ENCODE peak calls at places on chromosomes 11 and 22, in four cellular contexts. One of them, this sample, is unnamed.

GRCh38 chr11:40405614-40406013 is 1053.8 kb downstream of the LRRC4C start:
- DNase-seq in HCEC 1CT: no peak
- DNase-seq in amniotic stem cell: no peak
- DNase-seq in NCI-H226: no peak
- DNase-seq in this sample: no peak

GRCh38 chr11:113411536-113411935 is 24.0 kb downstream of the ANKK1 start:
- DNase-seq in NCI-H226: no peak
- DNase-seq in amniotic stem cell: no peak
- DNase-seq in HCEC 1CT: no peak
- DNase-seq in this sample: no peak

GRCh38 chr11:18171377-18172000 is 1.1 kb upstream of the MRGPRX4 start:
- DNase-seq in NCI-H226: peak
- DNase-seq in amniotic stem cell: no peak
- DNase-seq in HCEC 1CT: peak
- DNase-seq in this sample: no peak

GRCh38 chr11:84800755-84801346 is 826.3 kb downstream of the DLG2 start:
- DNase-seq in NCI-H226: no peak
- DNase-seq in amniotic stem cell: peak
- DNase-seq in HCEC 1CT: peak
- DNase-seq in this sample: no peak

GRCh38 chr11:32312206-32312817 is 123.0 kb downstream of the WT1 start:
- DNase-seq in HCEC 1CT: peak
- DNase-seq in amniotic stem cell: no peak
- DNase-seq in NCI-H226: peak
- DNase-seq in this sample: no peak

GRCh38 chr22:25092119-25092518 is 107.5 kb upstream of the CRYBB3 start:
- DNase-seq in HCEC 1CT: no peak
- DNase-seq in amniotic stem cell: no peak
- DNase-seq in NCI-H226: no peak
- DNase-seq in this sample: no peak

GRCh38 chr11:128620306-128621175 is 33.2 kb upstream of the ETS1 start:
- DNase-seq in HCEC 1CT: no peak
- DNase-seq in amniotic stem cell: no peak
- DNase-seq in NCI-H226: no peak
- DNase-seq in this sample: no peak

GRCh38 chr11:76550781-76551180 is 106.0 kb downstream of the EMSY start:
- DNase-seq in HCEC 1CT: no peak
- DNase-seq in amniotic stem cell: no peak
- DNase-seq in NCI-H226: no peak
- DNase-seq in this sample: no peak

GRCh38 chr11:69427337-69427736 is 54.1 kb upstream of the LINC01488 start:
- DNase-seq in NCI-H226: no peak
- DNase-seq in HCEC 1CT: no peak
- DNase-seq in amniotic stem cell: no peak
- DNase-seq in this sample: no peak

GRCh38 chr11:16986434-16987204 is 27.6 kb downstream of the PLEKHA7 start:
- DNase-seq in NCI-H226: peak
- DNase-seq in amniotic stem cell: no peak
- DNase-seq in HCEC 1CT: no peak
- DNase-seq in this sample: no peak

GRCh38 chr22:20566420-20567260 is 59.2 kb downstream of the MED15 start:
- DNase-seq in amniotic stem cell: peak
- DNase-seq in NCI-H226: peak
- DNase-seq in HCEC 1CT: peak
- DNase-seq in this sample: no peak

GRCh38 chr11:83472831-83473230 is 186.7 kb upstream of the CCDC90B start:
- DNase-seq in NCI-H226: no peak
- DNase-seq in amniotic stem cell: no peak
- DNase-seq in HCEC 1CT: no peak
- DNase-seq in this sample: no peak

GRCh38 chr22:38873469-38874411 is 1.7 kb upstream of the CBX6 start:
- DNase-seq in HCEC 1CT: no peak
- DNase-seq in amniotic stem cell: no peak
- DNase-seq in NCI-H226: no peak
- DNase-seq in this sample: no peak

GRCh38 chr11:101553891-101554292 is 29.9 kb downstream of the TRPC6 start:
- DNase-seq in NCI-H226: no peak
- DNase-seq in HCEC 1CT: peak
- DNase-seq in amniotic stem cell: no peak
- DNase-seq in this sample: no peak

GRCh38 chr11:83677730-83678129 is 391.6 kb upstream of the CCDC90B start:
- DNase-seq in NCI-H226: no peak
- DNase-seq in amniotic stem cell: no peak
- DNase-seq in HCEC 1CT: no peak
- DNase-seq in this sample: no peak